ENCODE peak calls at places on chromosomes 16 and 17, in four cellular contexts. One of them, this sample, is unnamed.

GRCh38 chr17:17018021-17018441 is 24.2 kb upstream of the MPRIP start:
- DNase-seq in ascending aorta: no peak
- DNase-seq in progenitor cell of endocrine pancreas: no peak
- DNase-seq in natural killer cell: no peak
- DNase-seq in this sample: no peak

GRCh38 chr16:55255890-55256289 is 68.1 kb upstream of the IRX6 start:
- DNase-seq in ascending aorta: no peak
- DNase-seq in progenitor cell of endocrine pancreas: no peak
- DNase-seq in natural killer cell: no peak
- DNase-seq in this sample: no peak

GRCh38 chr16:8864480-8864879 is 4.3 kb downstream of the CARHSP1 start:
- DNase-seq in ascending aorta: no peak
- DNase-seq in progenitor cell of endocrine pancreas: no peak
- DNase-seq in natural killer cell: no peak
- DNase-seq in this sample: no peak

GRCh38 chr16:48542020-48542473 is 67.9 kb downstream of the N4BP1 start:
- DNase-seq in ascending aorta: no peak
- DNase-seq in progenitor cell of endocrine pancreas: no peak
- DNase-seq in natural killer cell: peak
- DNase-seq in this sample: no peak

GRCh38 chr16:66970775-66971725 is 10.0 kb downstream of the CES3 start:
- DNase-seq in ascending aorta: no peak
- DNase-seq in progenitor cell of endocrine pancreas: no peak
- DNase-seq in natural killer cell: no peak
- DNase-seq in this sample: no peak

GRCh38 chr17:47184671-47185070 is 4.4 kb downstream of the CDC27 start:
- DNase-seq in ascending aorta: no peak
- DNase-seq in progenitor cell of endocrine pancreas: no peak
- DNase-seq in natural killer cell: no peak
- DNase-seq in this sample: no peak

GRCh38 chr17:7240375-7240774 is 1.1 kb upstream of the PHF23 start:
- DNase-seq in ascending aorta: no peak
- DNase-seq in progenitor cell of endocrine pancreas: no peak
- DNase-seq in natural killer cell: no peak
- DNase-seq in this sample: no peak

GRCh38 chr16:57940382-57940966 is 30.5 kb downstream of the CNGB1 start:
- DNase-seq in ascending aorta: no peak
- DNase-seq in progenitor cell of endocrine pancreas: no peak
- DNase-seq in natural killer cell: no peak
- DNase-seq in this sample: no peak

GRCh38 chr17:15261063-15261817 is 3.9 kb downstream of the PMP22 start:
- DNase-seq in ascending aorta: no peak
- DNase-seq in progenitor cell of endocrine pancreas: peak
- DNase-seq in natural killer cell: no peak
- DNase-seq in this sample: peak

GRCh38 chr17:68593331-68593710 is 7.8 kb downstream of the FAM20A start:
- DNase-seq in ascending aorta: no peak
- DNase-seq in progenitor cell of endocrine pancreas: no peak
- DNase-seq in natural killer cell: no peak
- DNase-seq in this sample: no peak

GRCh38 chr16:47016700-47017133 is 43.2 kb upstream of the DNAJA2 start:
- DNase-seq in ascending aorta: no peak
- DNase-seq in progenitor cell of endocrine pancreas: no peak
- DNase-seq in natural killer cell: peak
- DNase-seq in this sample: no peak

GRCh38 chr16:58027341-58028167 is 2.0 kb downstream of the MMP15 start:
- DNase-seq in ascending aorta: no peak
- DNase-seq in progenitor cell of endocrine pancreas: no peak
- DNase-seq in natural killer cell: no peak
- DNase-seq in this sample: peak

GRCh38 chr17:48470388-48471034 is 40.5 kb upstream of the SKAP1 start:
- DNase-seq in ascending aorta: no peak
- DNase-seq in progenitor cell of endocrine pancreas: no peak
- DNase-seq in natural killer cell: no peak
- DNase-seq in this sample: no peak

GRCh38 chr17:31231852-31232251 is 65.2 kb downstream of the OMG start:
- DNase-seq in ascending aorta: no peak
- DNase-seq in progenitor cell of endocrine pancreas: no peak
- DNase-seq in natural killer cell: no peak
- DNase-seq in this sample: no peak

GRCh38 chr16:23694707-23695373 is 16.2 kb downstream of the PLK1 start:
- DNase-seq in ascending aorta: no peak
- DNase-seq in progenitor cell of endocrine pancreas: peak
- DNase-seq in natural killer cell: no peak
- DNase-seq in this sample: peak

GRCh38 chr17:79627766-79628690 is 17.2 kb upstream of the RBFOX3 start:
- DNase-seq in ascending aorta: no peak
- DNase-seq in progenitor cell of endocrine pancreas: peak
- DNase-seq in natural killer cell: peak
- DNase-seq in this sample: no peak

GRCh38 chr17:77218902-77219301 is 78.1 kb downstream of the SEC14L1 start:
- DNase-seq in ascending aorta: no peak
- DNase-seq in progenitor cell of endocrine pancreas: no peak
- DNase-seq in natural killer cell: no peak
- DNase-seq in this sample: no peak

GRCh38 chr17:19718041-19718612 is 1.7 kb upstream of the SLC47A2 start:
- DNase-seq in ascending aorta: no peak
- DNase-seq in progenitor cell of endocrine pancreas: no peak
- DNase-seq in natural killer cell: no peak
- DNase-seq in this sample: no peak

GRCh38 chr16:77307764-77308561 is 108.8 kb downstream of the SYCE1L start:
- DNase-seq in ascending aorta: no peak
- DNase-seq in progenitor cell of endocrine pancreas: no peak
- DNase-seq in natural killer cell: no peak
- DNase-seq in this sample: no peak

GRCh38 chr17:33291248-33292183 is 1.6 kb downstream of the ASIC2 start:
- DNase-seq in ascending aorta: no peak
- DNase-seq in progenitor cell of endocrine pancreas: peak
- DNase-seq in natural killer cell: no peak
- DNase-seq in this sample: peak

GRCh38 chr16:11610121-11610505 is 23.4 kb upstream of the LITAF start:
- DNase-seq in ascending aorta: no peak
- DNase-seq in progenitor cell of endocrine pancreas: no peak
- DNase-seq in natural killer cell: no peak
- DNase-seq in this sample: no peak

GRCh38 chr16:81275064-81275532 is 36.6 kb downstream of the BCO1 start:
- DNase-seq in ascending aorta: no peak
- DNase-seq in progenitor cell of endocrine pancreas: no peak
- DNase-seq in natural killer cell: no peak
- DNase-seq in this sample: no peak

GRCh38 chr17:61966201-61966600 is 38.4 kb upstream of the INTS2 start:
- DNase-seq in ascending aorta: no peak
- DNase-seq in progenitor cell of endocrine pancreas: no peak
- DNase-seq in natural killer cell: no peak
- DNase-seq in this sample: no peak

GRCh38 chr17:65071861-65072260 is 15.3 kb upstream of the GNA13 start:
- DNase-seq in ascending aorta: no peak
- DNase-seq in progenitor cell of endocrine pancreas: no peak
- DNase-seq in natural killer cell: no peak
- DNase-seq in this sample: no peak

GRCh38 chr16:87437327-87437726 is 45.2 kb downstream of the MAP1LC3B start:
- DNase-seq in ascending aorta: no peak
- DNase-seq in progenitor cell of endocrine pancreas: no peak
- DNase-seq in natural killer cell: no peak
- DNase-seq in this sample: no peak

GRCh38 chr17:43791589-43791988 is 11.4 kb downstream of the CFAP97D1 start:
- DNase-seq in ascending aorta: no peak
- DNase-seq in progenitor cell of endocrine pancreas: no peak
- DNase-seq in natural killer cell: no peak
- DNase-seq in this sample: no peak

GRCh38 chr17:43787728-43788127 is 7.5 kb downstream of the CFAP97D1 start:
- DNase-seq in ascending aorta: no peak
- DNase-seq in progenitor cell of endocrine pancreas: no peak
- DNase-seq in natural killer cell: no peak
- DNase-seq in this sample: no peak

GRCh38 chr17:43784628-43785101 is 4.4 kb downstream of the CFAP97D1 start:
- DNase-seq in ascending aorta: no peak
- DNase-seq in progenitor cell of endocrine pancreas: no peak
- DNase-seq in natural killer cell: no peak
- DNase-seq in this sample: no peak

GRCh38 chr17:43789482-43789881 is 9.2 kb downstream of the CFAP97D1 start:
- DNase-seq in ascending aorta: no peak
- DNase-seq in progenitor cell of endocrine pancreas: no peak
- DNase-seq in natural killer cell: no peak
- DNase-seq in this sample: no peak

GRCh38 chr17:43790311-43790940 is 10.2 kb downstream of the CFAP97D1 start:
- DNase-seq in ascending aorta: no peak
- DNase-seq in progenitor cell of endocrine pancreas: no peak
- DNase-seq in natural killer cell: no peak
- DNase-seq in this sample: no peak
- TF ChIP-seq CTCF in ascending aorta: no peak
- TF ChIP-seq CTCF in progenitor cell of endocrine pancreas: no peak
- TF ChIP-seq CTCF in natural killer cell: no peak
- TF ChIP-seq CTCF in this sample: no peak

GRCh38 chr16:25371342-25371741 is 113.7 kb upstream of the ZKSCAN2 start:
- DNase-seq in ascending aorta: no peak
- DNase-seq in progenitor cell of endocrine pancreas: no peak
- DNase-seq in natural killer cell: no peak
- DNase-seq in this sample: no peak

GRCh38 chr16:25367773-25368172 is 110.1 kb upstream of the ZKSCAN2 start:
- DNase-seq in ascending aorta: no peak
- DNase-seq in progenitor cell of endocrine pancreas: no peak
- DNase-seq in natural killer cell: no peak
- DNase-seq in this sample: no peak

GRCh38 chr16:25366078-25366477 is 108.4 kb upstream of the ZKSCAN2 start:
- DNase-seq in ascending aorta: no peak
- DNase-seq in progenitor cell of endocrine pancreas: no peak
- DNase-seq in natural killer cell: no peak
- DNase-seq in this sample: no peak
- TF ChIP-seq CTCF in ascending aorta: no peak
- TF ChIP-seq CTCF in progenitor cell of endocrine pancreas: peak
- TF ChIP-seq CTCF in natural killer cell: no peak
- TF ChIP-seq CTCF in this sample: no peak

GRCh38 chr17:41486809-41487530 is 2.7 kb downstream of the KRT36 start:
- DNase-seq in ascending aorta: no peak
- DNase-seq in progenitor cell of endocrine pancreas: no peak
- DNase-seq in natural killer cell: no peak
- DNase-seq in this sample: no peak
- TF ChIP-seq CTCF in ascending aorta: no peak
- TF ChIP-seq CTCF in progenitor cell of endocrine pancreas: peak
- TF ChIP-seq CTCF in natural killer cell: peak
- TF ChIP-seq CTCF in this sample: peak

GRCh38 chr17:58591455-58591854 is 77.0 kb upstream of the MTMR4 start:
- DNase-seq in ascending aorta: no peak
- DNase-seq in progenitor cell of endocrine pancreas: no peak
- DNase-seq in natural killer cell: no peak
- DNase-seq in this sample: no peak
- TF ChIP-seq CTCF in ascending aorta: no peak
- TF ChIP-seq CTCF in progenitor cell of endocrine pancreas: peak
- TF ChIP-seq CTCF in natural killer cell: no peak
- TF ChIP-seq CTCF in this sample: peak

GRCh38 chr17:75750661-75751423 is 14.2 kb downstream of the GALK1 start:
- DNase-seq in ascending aorta: no peak
- DNase-seq in progenitor cell of endocrine pancreas: no peak
- DNase-seq in natural killer cell: no peak
- DNase-seq in this sample: no peak

GRCh38 chr17:75753514-75754377 is 11.2 kb downstream of the GALK1 start:
- DNase-seq in ascending aorta: no peak
- DNase-seq in progenitor cell of endocrine pancreas: peak
- DNase-seq in natural killer cell: peak
- DNase-seq in this sample: peak

GRCh38 chr17:75751676-75752404 is 13.2 kb downstream of the GALK1 start:
- DNase-seq in ascending aorta: no peak
- DNase-seq in progenitor cell of endocrine pancreas: no peak
- DNase-seq in natural killer cell: no peak
- DNase-seq in this sample: no peak

GRCh38 chr17:75753193-75753513 is 11.8 kb downstream of the GALK1 start:
- DNase-seq in ascending aorta: no peak
- DNase-seq in progenitor cell of endocrine pancreas: no peak
- DNase-seq in natural killer cell: no peak
- DNase-seq in this sample: no peak

DNA sequence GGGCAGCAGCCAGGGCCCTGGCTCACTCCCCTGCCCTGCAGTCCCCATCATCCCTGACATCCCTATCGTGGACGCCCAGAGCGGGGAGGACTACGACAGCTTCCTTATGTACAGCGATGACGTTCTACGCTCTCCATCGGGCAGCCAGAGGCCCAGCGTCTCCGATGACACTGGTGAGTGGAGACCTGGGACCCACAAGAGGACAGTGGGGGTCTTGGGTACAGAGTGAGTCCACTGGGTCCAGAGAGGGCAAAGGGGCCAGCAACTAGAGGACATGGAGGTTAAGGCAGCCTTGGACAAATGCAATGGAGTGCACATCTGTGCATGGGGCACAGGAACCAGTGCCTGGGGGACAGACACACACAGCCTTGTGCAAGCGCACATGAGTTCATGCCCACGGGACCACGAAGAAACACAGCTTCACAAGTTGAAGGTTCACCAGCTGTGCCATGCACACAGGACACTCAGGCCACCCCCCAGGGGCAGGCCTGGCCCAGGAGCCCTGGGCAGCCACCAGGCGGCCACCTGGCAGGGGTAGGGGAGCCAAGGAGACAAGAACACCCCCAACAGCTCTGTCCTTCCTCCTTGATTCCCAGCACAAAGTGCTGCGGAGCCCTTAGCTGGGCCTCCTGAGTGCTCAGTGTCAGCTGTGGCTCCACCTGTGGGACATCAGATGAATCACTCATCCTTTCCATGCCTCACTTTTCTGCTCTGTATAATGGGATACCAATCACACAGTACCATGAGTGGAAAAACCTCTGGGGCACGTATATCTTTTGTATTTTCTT is 12.4 kb downstream of the GALK1 start:
- DNase-seq in ascending aorta: no peak
- DNase-seq in progenitor cell of endocrine pancreas: no peak
- DNase-seq in natural killer cell: no peak
- DNase-seq in this sample: no peak
- TF ChIP-seq CTCF in ascending aorta: no peak
- TF ChIP-seq CTCF in progenitor cell of endocrine pancreas: no peak
- TF ChIP-seq CTCF in natural killer cell: no peak
- TF ChIP-seq CTCF in this sample: no peak

DNA sequence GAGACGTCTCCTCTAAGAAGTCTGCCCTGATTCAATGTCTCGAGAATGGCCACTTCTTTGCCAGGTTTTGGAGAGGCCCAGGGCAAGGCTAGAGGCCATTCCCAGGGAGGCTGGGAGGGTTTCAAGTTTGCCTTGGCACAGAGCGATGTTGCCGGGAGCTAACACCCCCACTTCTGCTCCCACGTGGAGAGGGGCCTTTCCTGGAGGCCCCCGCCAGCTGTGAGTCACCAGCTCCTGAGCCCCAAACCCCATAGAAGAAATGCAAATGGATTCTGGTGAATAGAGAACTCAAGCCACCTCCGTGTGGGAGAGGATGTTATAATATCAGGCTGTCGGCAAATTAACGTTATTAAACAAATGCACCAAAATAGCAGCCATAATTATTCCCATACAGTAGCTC is 62.2 kb downstream of the CACNG5 start:
- DNase-seq in ascending aorta: no peak
- DNase-seq in progenitor cell of endocrine pancreas: no peak
- DNase-seq in natural killer cell: no peak
- DNase-seq in this sample: no peak
- TF ChIP-seq CTCF in ascending aorta: no peak
- TF ChIP-seq CTCF in progenitor cell of endocrine pancreas: no peak
- TF ChIP-seq CTCF in natural killer cell: no peak
- TF ChIP-seq CTCF in this sample: no peak

This sample was measured in glutamatergic neuron.